ENCODE peak calls at places on chromosomes 2 and 18, in ten cellular contexts. M is lung, C is trophoblast cell, J is gastrocnemius medialis, B is bronchial epithelial cell, X is cardiac muscle cell, H is suprapubic skin, S is GM23248, F is mucosa of descending colon, R is right lobe of liver. D is an unnamed sample.
A peak's percentile ranks its signal among the peaks of the same experiment; 100 is the strongest.

GRCh38 chr2:165112133-165112573 is 91.7 kb downstream of the SCN3A start:
- DNase-seq in F (no peak), M (no peak), J (no peak), X (no peak), R (no peak), H (no peak), S (no peak), C (no peak), B (no peak), D (no peak)

GRCh38 chr18:23740105-23740830 is 51.0 kb downstream of the LAMA3 start:
- DNase-seq in M (no peak), R (no peak), H (no peak), F (no peak), X (peak; percentile 62), S (peak; percentile 40), J (no peak), C (peak; percentile 6), B (no peak), D (no peak)

GRCh38 chr2:88738271-88738670 is 46.8 kb downstream of the RPIA start:
- DNase-seq in J (no peak), F (no peak), B (peak; percentile 33), C (no peak), S (peak; percentile 39), R (no peak), H (no peak), X (peak; percentile 68), M (no peak), D (no peak)

GRCh38 chr2:127145255-127145899 is 38.4 kb upstream of the BIN1 start:
- DNase-seq in C (no peak), S (peak; percentile 79), M (no peak), R (no peak), B (peak; percentile 44), X (no peak), H (no peak), F (no peak), J (peak; percentile 72), D (no peak)

GRCh38 chr18:8416212-8417019 is 192.8 kb upstream of the RAB12 start:
- DNase-seq in S (peak; percentile 4), X (no peak), C (peak; percentile 87), F (no peak), J (no peak), M (no peak), B (no peak), H (no peak), R (no peak), D (no peak)

GRCh38 chr2:204691911-204692510 is 146.7 kb downstream of the PARD3B start:
- DNase-seq in X (peak; percentile 93), S (peak; percentile 91), B (peak; percentile 86), C (peak; percentile 90), J (peak; percentile 35), R (peak; percentile 68), H (no peak), F (no peak), M (peak; percentile 51), D (no peak)

GRCh38 chr2:170498559-170498958 is 216.6 kb upstream of the SP5 start:
- DNase-seq in J (no peak), C (no peak), R (no peak), S (no peak), M (no peak), X (no peak), B (no peak), F (no peak), H (no peak), D (no peak)

GRCh38 chr2:101124684-101125366 is 26.4 kb downstream of the TBC1D8 start:
- DNase-seq in B (peak; percentile 94), J (peak; percentile 77), H (no peak), F (no peak), C (peak; percentile 99), S (peak; percentile 83), M (peak; percentile 64), X (peak; percentile 78), R (peak; percentile 84), D (peak; percentile 87)

GRCh38 chr2:62266433-62267038 is 70.6 kb downstream of the B3GNT2 start:
- DNase-seq in J (no peak), M (no peak), B (no peak), R (no peak), X (peak; percentile 83), F (no peak), C (peak; percentile 20), H (no peak), S (peak; percentile 49), D (no peak)

GRCh38 chr2:36769106-36769505 is 72.6 kb downstream of the VIT start:
- DNase-seq in H (no peak), C (no peak), B (no peak), M (no peak), X (no peak), R (no peak), F (no peak), S (peak; percentile 17), J (no peak), D (no peak)

GRCh38 chr2:29463181-29463900 is 348.1 kb downstream of the CLIP4 start:
- DNase-seq in F (no peak), H (no peak), R (no peak), C (peak; percentile 74), S (peak; percentile 75), M (no peak), X (peak; percentile 83), B (peak; percentile 59), J (no peak), D (no peak)

DNA sequence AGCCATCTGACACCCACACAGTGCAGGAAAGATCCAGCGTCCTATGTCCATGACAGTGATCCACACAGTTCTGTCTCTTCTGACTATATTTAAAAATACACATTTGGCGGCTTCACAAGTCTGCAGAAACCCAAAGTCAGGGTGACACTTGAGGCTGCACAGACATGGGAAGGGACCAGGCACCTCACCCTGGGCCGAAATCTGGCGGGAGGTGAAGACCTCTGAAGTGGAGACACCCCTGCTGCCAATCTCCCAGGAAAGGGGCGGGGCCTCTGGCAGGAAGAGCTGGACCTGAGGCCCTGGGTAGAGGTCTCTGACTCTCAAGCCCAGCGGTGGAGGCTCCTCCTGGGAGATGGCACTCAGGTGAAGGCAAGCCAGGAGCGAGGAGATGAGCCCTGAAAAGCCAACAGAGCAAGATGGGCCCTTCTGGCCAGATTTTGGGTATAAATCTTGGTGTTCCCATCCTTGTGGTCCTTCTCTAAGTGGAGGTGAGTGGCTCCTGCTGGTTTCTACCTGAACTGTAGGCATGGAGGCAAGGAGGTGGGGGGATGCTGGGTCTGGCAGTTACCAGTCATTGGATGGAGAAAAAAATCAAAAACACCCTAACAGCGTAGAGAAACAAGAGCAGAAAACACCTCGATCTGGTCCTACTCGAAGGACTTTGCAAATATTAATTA is 248.4 kb downstream of the HDAC4 start:
- DNase-seq in J (peak; percentile 36), B (no peak), F (peak; percentile 15), M (no peak), S (no peak), C (no peak), H (peak; percentile 71), R (peak; percentile 40), X (no peak), D (peak; percentile 36)
- H3K36me3 ChIP-seq in J (peaks cover 44% of the 10 kb centered on the region), B (no peaks in the 10 kb centered on the region), F (peaks cover 3% of the 10 kb centered on the region), M (peaks cover 4% of the 10 kb centered on the region), S (no peaks in the 10 kb centered on the region), C (no peaks in the 10 kb centered on the region), H (peaks cover 75% of the 10 kb centered on the region), R (peaks cover 6% of the 10 kb centered on the region), X (no peaks in the 10 kb centered on the region), D (no peaks in the 10 kb centered on the region)

GRCh38 chr2:71379086-71379485 is 47.5 kb downstream of the ZNF638 start:
- DNase-seq in H (no peak), B (peak; percentile 58), C (peak; percentile 84), S (peak; percentile 85), J (no peak), R (no peak), X (peak; percentile 80), F (no peak), M (no peak), D (no peak)
- H3K36me3 ChIP-seq in H (peaks cover 59% of the 10 kb centered on the region), B (peaks cover 5% of the 10 kb centered on the region), C (peaks cover 9% of the 10 kb centered on the region), S (peaks cover 40% of the 10 kb centered on the region), J (peaks cover 43% of the 10 kb centered on the region), R (peaks cover 7% of the 10 kb centered on the region), X (peaks cover 56% of the 10 kb centered on the region), F (no peaks in the 10 kb centered on the region), M (peaks cover 10% of the 10 kb centered on the region), D (no peaks in the 10 kb centered on the region)

DNA sequence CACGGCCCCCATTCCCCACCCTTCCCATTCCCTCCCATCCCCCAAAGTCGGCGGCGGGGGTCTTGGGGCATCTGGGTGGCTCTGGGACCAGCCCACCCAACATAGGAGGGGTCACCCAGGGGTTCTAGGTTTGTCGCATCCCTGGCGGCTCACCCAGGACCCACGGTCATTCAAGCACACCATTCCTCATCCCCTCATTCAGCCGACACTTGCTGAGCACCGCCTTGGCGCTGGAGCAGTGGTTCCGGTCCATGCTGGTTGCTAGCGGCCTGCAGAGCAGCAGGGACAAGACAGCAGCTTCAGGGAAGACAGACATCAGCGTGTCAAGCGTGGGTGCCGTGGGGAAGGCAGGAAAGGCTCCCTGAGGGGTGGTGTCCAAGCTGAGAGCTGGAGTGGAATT is 50.5 kb upstream of the OTOS start:
- DNase-seq in M (no peak), F (no peak), J (no peak), C (no peak), S (no peak), B (no peak), R (peak; percentile 38), H (peak; percentile 73), X (no peak), D (peak; percentile 36)
- H3K36me3 ChIP-seq in M (no peaks in the 10 kb centered on the region), F (no peaks in the 10 kb centered on the region), J (no peaks in the 10 kb centered on the region), C (no peaks in the 10 kb centered on the region), S (no peaks in the 10 kb centered on the region), B (no peaks in the 10 kb centered on the region), R (no peaks in the 10 kb centered on the region), H (no peaks in the 10 kb centered on the region), X (no peaks in the 10 kb centered on the region), D (no peaks in the 10 kb centered on the region)

GRCh38 chr2:142038826-142039225 is 92.0 kb downstream of the LRP1B start:
- DNase-seq in X (no peak), J (no peak), R (no peak), F (no peak), S (peak; percentile 34), B (peak; percentile 4), M (no peak), H (no peak), C (no peak), D (no peak)
- H3K36me3 ChIP-seq in X (no peaks in the 10 kb centered on the region), J (no peaks in the 10 kb centered on the region), R (no peaks in the 10 kb centered on the region), F (no peaks in the 10 kb centered on the region), S (no peaks in the 10 kb centered on the region), B (no peaks in the 10 kb centered on the region), M (no peaks in the 10 kb centered on the region), H (no peaks in the 10 kb centered on the region), C (no peaks in the 10 kb centered on the region), D (no peaks in the 10 kb centered on the region)

GRCh38 chr2:102826904-102827303 is 65.1 kb downstream of the TMEM182 start:
- DNase-seq in B (no peak), S (peak; percentile 20), X (peak; percentile 11), M (no peak), C (no peak), H (no peak), R (no peak), F (no peak), J (peak; percentile 78), D (no peak)
- H3K36me3 ChIP-seq in B (no peaks in the 10 kb centered on the region), S (no peaks in the 10 kb centered on the region), X (no peaks in the 10 kb centered on the region), M (peaks cover 2% of the 10 kb centered on the region), C (no peaks in the 10 kb centered on the region), H (no peaks in the 10 kb centered on the region), R (no peaks in the 10 kb centered on the region), F (no peaks in the 10 kb centered on the region), J (no peaks in the 10 kb centered on the region), D (no peaks in the 10 kb centered on the region)

D was measured in aorta.